ENCODE peak calls at places on chromosomes 11 and 22, in five cellular contexts. Z, D, V, P and K are unnamed samples.

GRCh38 chr11:69918938-69919650 is 99.9 kb upstream of the FGF3 start:
- DNase-seq in Z (peak; percentile 60), D (peak; percentile 43), V (peak; percentile 95), P (peak; percentile 22), K (no peak)

GRCh38 chr11:35298369-35298768 is 121.0 kb downstream of the SLC1A2 start:
- DNase-seq in Z (no peak), D (no peak), V (no peak), P (no peak), K (no peak)

GRCh38 chr11:134207538-134208239 is 16.1 kb downstream of the NCAPD3 start:
- DNase-seq in Z (peak; percentile 25), D (no peak), V (no peak), P (no peak), K (no peak)

GRCh38 chr11:134678744-134679143 is 266.7 kb upstream of the B3GAT1 start:
- DNase-seq in Z (no peak), D (no peak), V (no peak), P (no peak), K (no peak)

GRCh38 chr11:70630816-70631623 is 232.7 kb downstream of the CTTN start:
- DNase-seq in Z (no peak), D (no peak), V (no peak), P (no peak), K (no peak)

GRCh38 chr22:19151329-19152191 is 1.5 kb upstream of the GSC2 start:
- DNase-seq in Z (no peak), D (no peak), V (no peak), P (no peak), K (no peak)

GRCh38 chr22:40235418-40235817 is 57.7 kb downstream of the TNRC6B start:
- DNase-seq in Z (no peak), D (no peak), V (no peak), P (no peak), K (no peak)

GRCh38 chr22:45932066-45932465 is 44.9 kb downstream of the WNT7B start:
- DNase-seq in Z (no peak), D (no peak), V (no peak), P (no peak), K (no peak)

GRCh38 chr22:21687685-21688259 is 22.0 kb downstream of the PPIL2 start:
- DNase-seq in Z (no peak), D (no peak), V (no peak), P (no peak), K (no peak)

GRCh38 chr11:67262731-67263675 is 3.3 kb upstream of the GRK2 start:
- DNase-seq in Z (peak; percentile 77), D (peak; percentile 39), V (peak; percentile 91), P (peak; percentile 72), K (no peak)

GRCh38 chr22:36405671-36406070 is 17.9 kb upstream of the MYH9 start:
- DNase-seq in Z (peak; percentile 66), D (no peak), V (no peak), P (no peak), K (no peak)

GRCh38 chr11:128198206-128198605 is 389.2 kb downstream of the ETS1 start:
- DNase-seq in Z (no peak), D (no peak), V (no peak), P (no peak), K (no peak)

GRCh38 chr11:9643751-9644150 is 20.1 kb upstream of the SWAP70 start:
- DNase-seq in Z (no peak), D (no peak), V (no peak), P (no peak), K (no peak)

GRCh38 chr11:102912482-102912830 is 37.7 kb upstream of the MMP12 start:
- DNase-seq in Z (no peak), D (no peak), V (no peak), P (no peak), K (no peak)

GRCh38 chr11:132734217-132734616 is 798.1 kb downstream of the OPCML start:
- DNase-seq in Z (no peak), D (no peak), V (no peak), P (no peak), K (no peak)

GRCh38 chr11:126853732-126854131 is 146.8 kb downstream of the KIRREL3 start:
- DNase-seq in Z (peak; percentile 14), D (no peak), V (no peak), P (no peak), K (no peak)

GRCh38 chr22:42473484-42474193 is 41.4 kb upstream of the NFAM1 start:
- DNase-seq in Z (peak; percentile 62), D (peak; percentile 73), V (peak; percentile 49), P (peak; percentile 35), K (peak; percentile 2)

GRCh38 chr22:44473166-44473565 is 24.9 kb downstream of the RTL6 start:
- DNase-seq in Z (no peak), D (no peak), V (no peak), P (no peak), K (no peak)

GRCh38 chr11:118917488-118918127 is 8.1 kb downstream of the BCL9L start:
- DNase-seq in Z (peak; percentile 98), D (no peak), V (no peak), P (peak; percentile 90), K (no peak)

GRCh38 chr11:119222308-119222707 is 16.2 kb downstream of the CBL start:
- DNase-seq in Z (peak; percentile 63), D (no peak), V (no peak), P (peak; percentile 29), K (no peak)

GRCh38 chr11:102452461-102453285 is at the start of gene TMEM123:
- DNase-seq in Z (peak; percentile 70), D (peak; percentile 44), V (peak; percentile 91), P (no peak), K (no peak)

GRCh38 chr11:8757047-8757446 is 74.5 kb downstream of the RPL27A start:
- DNase-seq in Z (no peak), D (no peak), V (no peak), P (no peak), K (no peak)

GRCh38 chr22:39144101-39144815 is 8.2 kb downstream of the CBX7 start:
- DNase-seq in Z (peak; percentile 70), D (no peak), V (peak; percentile 35), P (peak; percentile 10), K (no peak)

GRCh38 chr22:44273175-44273574 is 39.6 kb downstream of the SHISAL1 start:
- DNase-seq in Z (no peak), D (no peak), V (no peak), P (no peak), K (no peak)